ENCODE peak calls at places on chromosomes 12 and 14, in ten cellular contexts. One of them, this sample, is unnamed.

GRCh38 chr14:68266998-68267397 is 447.4 kb downstream of the RAD51B start:
- DNase-seq in GM13977: no peak
- DNase-seq in pancreas: no peak
- DNase-seq in GM10248: no peak
- DNase-seq in tibial artery: no peak
- DNase-seq in retinal pigment epithelial cell: no peak
- DNase-seq in uterus: no peak
- DNase-seq in Calu3: no peak
- DNase-seq in WTC11: no peak
- DNase-seq in neural progenitor cell: no peak
- DNase-seq in this sample: no peak

GRCh38 chr14:65177551-65177950 is 75.2 kb upstream of the MAX start:
- DNase-seq in GM13977: no peak
- DNase-seq in pancreas: no peak
- DNase-seq in GM10248: no peak
- DNase-seq in tibial artery: no peak
- DNase-seq in retinal pigment epithelial cell: no peak
- DNase-seq in uterus: no peak
- DNase-seq in Calu3: no peak
- DNase-seq in WTC11: no peak
- DNase-seq in neural progenitor cell: no peak
- DNase-seq in this sample: no peak

GRCh38 chr12:57165741-57166140 is 18.3 kb upstream of the LRP1-AS start:
- DNase-seq in GM13977: no peak
- DNase-seq in pancreas: no peak
- DNase-seq in GM10248: no peak
- DNase-seq in tibial artery: no peak
- DNase-seq in retinal pigment epithelial cell: no peak
- DNase-seq in uterus: no peak
- DNase-seq in Calu3: peak; percentile 64
- DNase-seq in WTC11: no peak
- DNase-seq in neural progenitor cell: no peak
- DNase-seq in this sample: no peak

GRCh38 chr14:51304428-51304827 is 64.4 kb downstream of the TMX1 start:
- DNase-seq in GM13977: no peak
- DNase-seq in pancreas: no peak
- DNase-seq in GM10248: no peak
- DNase-seq in tibial artery: no peak
- DNase-seq in retinal pigment epithelial cell: peak; percentile 75
- DNase-seq in uterus: no peak
- DNase-seq in Calu3: no peak
- DNase-seq in WTC11: no peak
- DNase-seq in neural progenitor cell: no peak
- DNase-seq in this sample: no peak

GRCh38 chr12:31931796-31932715 is 27.2 kb upstream of the RESF1 start:
- DNase-seq in GM13977: no peak
- DNase-seq in pancreas: no peak
- DNase-seq in GM10248: no peak
- DNase-seq in tibial artery: no peak
- DNase-seq in retinal pigment epithelial cell: no peak
- DNase-seq in uterus: no peak
- DNase-seq in Calu3: no peak
- DNase-seq in WTC11: no peak
- DNase-seq in neural progenitor cell: no peak
- DNase-seq in this sample: no peak

GRCh38 chr12:124381454-124382207 is 86.7 kb downstream of the RFLNA start:
- DNase-seq in GM13977: no peak
- DNase-seq in pancreas: peak; percentile 87
- DNase-seq in GM10248: no peak
- DNase-seq in tibial artery: peak; percentile 92
- DNase-seq in retinal pigment epithelial cell: no peak
- DNase-seq in uterus: peak; percentile 91
- DNase-seq in Calu3: peak; percentile 61
- DNase-seq in WTC11: no peak
- DNase-seq in neural progenitor cell: no peak
- DNase-seq in this sample: no peak

GRCh38 chr14:75205586-75205985 is 29.2 kb upstream of the TMED10 start:
- DNase-seq in GM13977: no peak
- DNase-seq in pancreas: no peak
- DNase-seq in GM10248: no peak
- DNase-seq in tibial artery: no peak
- DNase-seq in retinal pigment epithelial cell: no peak
- DNase-seq in uterus: no peak
- DNase-seq in Calu3: no peak
- DNase-seq in WTC11: no peak
- DNase-seq in neural progenitor cell: no peak
- DNase-seq in this sample: no peak

GRCh38 chr14:66495214-66496098 is 9.3 kb downstream of the CCDC196 start:
- DNase-seq in GM13977: peak; percentile 35
- DNase-seq in pancreas: no peak
- DNase-seq in GM10248: peak; percentile 41
- DNase-seq in tibial artery: peak; percentile 32
- DNase-seq in retinal pigment epithelial cell: no peak
- DNase-seq in uterus: peak; percentile 46
- DNase-seq in Calu3: peak; percentile 26
- DNase-seq in WTC11: peak; percentile 16
- DNase-seq in neural progenitor cell: peak; percentile 62
- DNase-seq in this sample: peak; percentile 47

GRCh38 chr14:30624132-30624423 is 2.0 kb downstream of the SCFD1 start:
- DNase-seq in GM13977: no peak
- DNase-seq in pancreas: no peak
- DNase-seq in GM10248: no peak
- DNase-seq in tibial artery: no peak
- DNase-seq in retinal pigment epithelial cell: no peak
- DNase-seq in uterus: no peak
- DNase-seq in Calu3: no peak
- DNase-seq in WTC11: no peak
- DNase-seq in neural progenitor cell: no peak
- DNase-seq in this sample: no peak

GRCh38 chr12:40573024-40573423 is 119.2 kb upstream of the CNTN1 start:
- DNase-seq in GM13977: no peak
- DNase-seq in pancreas: no peak
- DNase-seq in GM10248: no peak
- DNase-seq in tibial artery: no peak
- DNase-seq in retinal pigment epithelial cell: no peak
- DNase-seq in uterus: no peak
- DNase-seq in Calu3: no peak
- DNase-seq in WTC11: no peak
- DNase-seq in neural progenitor cell: no peak
- DNase-seq in this sample: no peak

GRCh38 chr14:102778616-102779351 is 1.5 kb downstream of the TRAF3 start:
- DNase-seq in GM13977: no peak
- DNase-seq in pancreas: no peak
- DNase-seq in GM10248: no peak
- DNase-seq in tibial artery: no peak
- DNase-seq in retinal pigment epithelial cell: no peak
- DNase-seq in uterus: no peak
- DNase-seq in Calu3: no peak
- DNase-seq in WTC11: no peak
- DNase-seq in neural progenitor cell: no peak
- DNase-seq in this sample: no peak

GRCh38 chr14:81401420-81402122 is 1.4 kb upstream of the STON2 start:
- DNase-seq in GM13977: no peak
- DNase-seq in pancreas: no peak
- DNase-seq in GM10248: no peak
- DNase-seq in tibial artery: no peak
- DNase-seq in retinal pigment epithelial cell: peak; percentile 93
- DNase-seq in uterus: no peak
- DNase-seq in Calu3: no peak
- DNase-seq in WTC11: no peak
- DNase-seq in neural progenitor cell: no peak
- DNase-seq in this sample: peak; percentile 63

GRCh38 chr14:69152181-69152943 is 557 bp downstream of the DCAF5 start:
- DNase-seq in GM13977: peak; percentile 51
- DNase-seq in pancreas: no peak
- DNase-seq in GM10248: peak; percentile 32
- DNase-seq in tibial artery: no peak
- DNase-seq in retinal pigment epithelial cell: no peak
- DNase-seq in uterus: no peak
- DNase-seq in Calu3: no peak
- DNase-seq in WTC11: peak; percentile 43
- DNase-seq in neural progenitor cell: peak; percentile 70
- DNase-seq in this sample: no peak

DNA sequence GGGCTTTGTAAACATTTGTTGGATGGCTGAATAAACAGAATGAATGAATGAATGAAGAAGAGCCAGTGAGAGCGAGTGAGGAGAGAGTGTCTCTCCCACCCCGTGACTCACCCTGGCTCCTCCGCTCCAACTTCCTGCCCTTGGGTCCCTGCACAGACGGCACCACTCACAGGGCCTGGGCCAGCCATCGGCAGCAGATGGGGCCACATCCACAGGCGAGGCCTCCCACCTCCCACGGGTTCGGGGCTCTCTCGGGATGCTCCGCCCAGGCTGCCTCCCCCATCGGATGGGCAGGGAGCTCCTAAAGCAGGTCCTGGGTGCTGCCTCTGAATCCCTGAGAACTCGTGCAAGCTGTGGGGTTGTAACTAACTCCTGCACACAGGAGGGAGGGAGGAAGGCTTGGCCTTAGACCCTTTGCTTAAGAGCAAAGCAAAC is 41.3 kb downstream of the CCNK start:
- DNase-seq in GM13977: no peak
- DNase-seq in pancreas: peak; percentile 53
- DNase-seq in GM10248: no peak
- DNase-seq in tibial artery: no peak
- DNase-seq in retinal pigment epithelial cell: no peak
- DNase-seq in uterus: peak; percentile 68
- DNase-seq in Calu3: no peak
- DNase-seq in WTC11: no peak
- DNase-seq in neural progenitor cell: peak; percentile 56
- DNase-seq in this sample: peak; percentile 40
- TF ChIP-seq CTCF in GM13977: no peak
- TF ChIP-seq CTCF in pancreas: no peak
- TF ChIP-seq CTCF in GM10248: no peak
- TF ChIP-seq CTCF in tibial artery: no peak
- TF ChIP-seq CTCF in retinal pigment epithelial cell: no peak
- TF ChIP-seq CTCF in uterus: no peak
- TF ChIP-seq CTCF in Calu3: no peak
- TF ChIP-seq CTCF in WTC11: no peak
- TF ChIP-seq CTCF in neural progenitor cell: no peak
- TF ChIP-seq CTCF in this sample: peak; percentile 10

GRCh38 chr12:114858388-114859146 is 174.6 kb upstream of the TBX3 start:
- DNase-seq in GM13977: no peak
- DNase-seq in pancreas: no peak
- DNase-seq in GM10248: no peak
- DNase-seq in tibial artery: no peak
- DNase-seq in retinal pigment epithelial cell: no peak
- DNase-seq in uterus: no peak
- DNase-seq in Calu3: no peak
- DNase-seq in WTC11: peak; percentile 36
- DNase-seq in neural progenitor cell: no peak
- DNase-seq in this sample: no peak
- TF ChIP-seq CTCF in GM13977: no peak
- TF ChIP-seq CTCF in pancreas: no peak
- TF ChIP-seq CTCF in GM10248: no peak
- TF ChIP-seq CTCF in tibial artery: no peak
- TF ChIP-seq CTCF in retinal pigment epithelial cell: peak; percentile 7
- TF ChIP-seq CTCF in uterus: no peak
- TF ChIP-seq CTCF in Calu3: no peak
- TF ChIP-seq CTCF in WTC11: peak; percentile 54
- TF ChIP-seq CTCF in neural progenitor cell: peak; percentile 39
- TF ChIP-seq CTCF in this sample: peak; percentile 37

GRCh38 chr12:19506497-19506896 is 67.2 kb downstream of the AEBP2 start:
- DNase-seq in GM13977: no peak
- DNase-seq in pancreas: no peak
- DNase-seq in GM10248: no peak
- DNase-seq in tibial artery: no peak
- DNase-seq in retinal pigment epithelial cell: no peak
- DNase-seq in uterus: no peak
- DNase-seq in Calu3: no peak
- DNase-seq in WTC11: no peak
- DNase-seq in neural progenitor cell: no peak
- DNase-seq in this sample: no peak

DNA sequence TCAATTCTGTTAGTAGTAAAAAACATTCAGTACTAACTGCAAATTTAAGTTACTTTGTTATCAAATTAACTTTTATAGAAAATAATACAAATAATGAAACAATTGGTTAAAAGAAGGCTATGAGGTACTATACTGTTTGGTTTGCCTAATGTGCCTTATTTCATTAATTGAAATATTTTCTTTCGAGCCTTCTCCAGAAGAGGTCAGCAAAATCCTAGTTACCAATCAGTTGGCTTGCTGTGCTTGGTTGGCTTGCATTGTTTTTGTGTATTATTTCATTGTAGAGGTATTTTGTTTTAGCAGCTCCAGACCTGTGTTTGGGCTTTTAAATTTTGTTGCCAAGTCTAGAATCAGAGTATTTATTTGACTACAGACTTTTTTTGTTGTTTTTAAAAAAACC is 68.5 kb downstream of the AEBP2 start:
- DNase-seq in GM13977: no peak
- DNase-seq in pancreas: no peak
- DNase-seq in GM10248: no peak
- DNase-seq in tibial artery: no peak
- DNase-seq in retinal pigment epithelial cell: no peak
- DNase-seq in uterus: no peak
- DNase-seq in Calu3: no peak
- DNase-seq in WTC11: no peak
- DNase-seq in neural progenitor cell: no peak
- DNase-seq in this sample: peak; percentile 2
- TF ChIP-seq CTCF in GM13977: no peak
- TF ChIP-seq CTCF in pancreas: no peak
- TF ChIP-seq CTCF in GM10248: no peak
- TF ChIP-seq CTCF in tibial artery: peak; percentile 31
- TF ChIP-seq CTCF in retinal pigment epithelial cell: peak; percentile 27
- TF ChIP-seq CTCF in uterus: peak; percentile 57
- TF ChIP-seq CTCF in Calu3: no peak
- TF ChIP-seq CTCF in WTC11: no peak
- TF ChIP-seq CTCF in neural progenitor cell: no peak
- TF ChIP-seq CTCF in this sample: no peak

DNA sequence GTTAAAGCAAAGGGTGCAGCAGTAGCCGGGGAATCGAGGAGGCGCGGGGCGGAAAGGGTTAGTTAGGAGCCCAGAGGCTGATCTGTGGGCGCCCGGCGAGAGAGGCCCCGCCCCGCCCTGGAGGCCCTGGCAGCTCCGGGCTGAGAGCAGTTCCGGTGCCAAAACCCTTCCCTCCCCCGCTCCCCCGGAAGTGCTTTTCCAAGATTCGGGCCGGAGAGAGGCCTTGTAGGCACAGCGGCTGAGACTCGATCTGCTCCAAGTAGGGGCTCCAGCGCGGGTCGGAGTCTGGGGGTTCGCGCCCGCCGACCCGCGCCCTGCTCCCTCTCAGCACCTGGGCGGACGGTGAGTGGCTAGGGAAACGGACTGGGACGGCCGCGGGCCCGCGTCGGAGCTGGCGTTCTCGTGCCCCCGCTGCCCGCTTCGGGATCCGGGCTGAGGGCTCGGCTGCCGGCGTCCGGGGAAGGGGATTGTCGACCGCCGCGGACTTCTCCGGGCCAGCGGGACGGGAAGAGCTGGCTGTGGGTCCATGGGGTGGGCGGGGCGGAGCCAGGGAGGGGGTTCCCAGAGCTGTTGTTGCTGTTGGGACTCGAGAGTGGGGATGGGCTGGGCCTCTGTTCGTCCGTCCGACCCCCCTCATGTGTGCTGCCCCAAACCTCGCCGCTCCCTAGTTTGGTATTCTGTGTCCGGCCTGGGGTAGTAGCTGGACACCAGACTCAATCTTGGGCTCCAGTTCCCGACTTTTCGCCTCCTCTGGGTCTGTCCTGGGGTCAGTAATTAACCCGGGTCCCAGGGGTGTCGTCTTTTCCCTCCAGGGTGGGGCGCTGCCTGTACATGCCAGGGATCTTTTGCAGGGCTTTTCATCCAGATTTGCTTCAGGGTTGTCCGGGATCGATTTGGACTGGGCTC is at the start of gene FRS2:
- DNase-seq in GM13977: peak; percentile 95
- DNase-seq in pancreas: peak; percentile 90
- DNase-seq in GM10248: peak; percentile 94
- DNase-seq in tibial artery: peak; percentile 88
- DNase-seq in retinal pigment epithelial cell: peak; percentile 66
- DNase-seq in uterus: peak; percentile 89
- DNase-seq in Calu3: peak; percentile 95
- DNase-seq in WTC11: peak; percentile 93
- DNase-seq in neural progenitor cell: peak; percentile 96
- DNase-seq in this sample: peak; percentile 52
- TF ChIP-seq CTCF in GM13977: peak; percentile 48
- TF ChIP-seq CTCF in pancreas: no peak
- TF ChIP-seq CTCF in GM10248: peak; percentile 44
- TF ChIP-seq CTCF in tibial artery: no peak
- TF ChIP-seq CTCF in retinal pigment epithelial cell: peak; percentile 63
- TF ChIP-seq CTCF in uterus: no peak
- TF ChIP-seq CTCF in Calu3: peak; percentile 34
- TF ChIP-seq CTCF in WTC11: no peak
- TF ChIP-seq CTCF in neural progenitor cell: peak; percentile 47
- TF ChIP-seq CTCF in this sample: peak; percentile 47

This sample was measured in HFF-Myc.